ENCODE peak calls at places on chromosomes 7 and 10, in six cellular contexts. Q, R, H, O, S and C are unnamed samples.

GRCh38 chr7:5484921-5485320 is 61.3 kb upstream of the TNRC18 start:
- DNase-seq in Q (no peak), R (no peak), H (no peak), O (no peak), S (no peak), C (no peak)

GRCh38 chr10:31816318-31816717 is 112.3 kb downstream of the ARHGAP12 start:
- DNase-seq in Q (no peak), R (no peak), H (no peak), O (no peak), S (peak), C (peak)

GRCh38 chr7:36245900-36246299 is 92.8 kb downstream of the EEPD1 start:
- DNase-seq in Q (no peak), R (no peak), H (no peak), O (no peak), S (no peak), C (no peak)

GRCh38 chr10:99681553-99681952 is 22.2 kb downstream of the ENTPD7 start:
- DNase-seq in Q (no peak), R (no peak), H (no peak), O (no peak), S (peak), C (peak)

GRCh38 chr10:11145498-11145855 is 127.8 kb downstream of the CELF2 start:
- DNase-seq in Q (no peak), R (no peak), H (peak), O (no peak), S (no peak), C (peak)

GRCh38 chr10:113000876-113001598 is 51.0 kb downstream of the TCF7L2 start:
- DNase-seq in Q (no peak), R (no peak), H (peak), O (no peak), S (no peak), C (no peak)

GRCh38 chr10:130078120-130078519 is 32.5 kb downstream of the C10orf143 start:
- DNase-seq in Q (no peak), R (no peak), H (no peak), O (no peak), S (no peak), C (no peak)

GRCh38 chr7:17408245-17408903 is 109.9 kb downstream of the AHR start:
- DNase-seq in Q (no peak), R (no peak), H (peak), O (peak), S (peak), C (peak)

GRCh38 chr10:34655286-34656170 is 159.6 kb downstream of the PARD3 start:
- DNase-seq in Q (no peak), R (peak), H (peak), O (peak), S (peak), C (peak)

GRCh38 chr10:129642427-129642826 is 175.4 kb downstream of the MGMT start:
- DNase-seq in Q (no peak), R (no peak), H (no peak), O (peak), S (no peak), C (no peak)

DNA sequence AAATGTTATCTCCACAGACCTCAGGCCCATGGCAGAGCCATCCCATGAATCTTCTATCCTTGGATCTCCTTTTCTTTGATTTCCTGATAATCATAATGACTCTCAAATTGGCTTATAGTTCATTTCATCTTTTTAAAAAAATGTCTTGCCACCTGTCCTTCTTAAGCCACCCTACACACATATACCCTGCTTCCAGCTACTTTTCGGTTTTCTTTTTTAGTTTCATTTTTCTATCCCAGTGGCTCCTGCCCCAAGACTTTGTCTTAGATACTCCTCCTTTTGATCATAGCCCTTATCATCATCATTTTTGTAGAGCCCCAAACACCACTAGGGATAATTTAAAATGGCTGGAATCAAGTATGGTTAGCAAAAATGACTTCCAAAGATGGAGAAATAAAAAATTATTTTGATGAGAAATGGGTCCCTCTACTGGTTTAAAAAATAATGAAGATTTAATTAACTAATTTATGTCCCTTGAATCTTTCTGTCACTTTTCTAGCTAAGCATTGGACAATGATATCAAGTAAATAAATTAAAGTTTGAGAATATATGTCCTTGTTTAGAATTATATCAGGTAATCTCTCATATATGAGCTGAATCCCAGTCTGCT is 277.3 kb upstream of the SEMA3D start:
- DNase-seq in Q (no peak), R (no peak), H (no peak), O (no peak), S (no peak), C (peak)
- TF ChIP-seq CTCF in Q (no peak), R (peak), H (no peak), O (peak), S (no peak), C (peak)

GRCh38 chr7:103059471-103059870 is 15.1 kb downstream of the FBXL13 start:
- DNase-seq in Q (no peak), R (no peak), H (no peak), O (no peak), S (no peak), C (peak)

GRCh38 chr7:103068429-103069403 is 5.9 kb downstream of the FBXL13 start:
- DNase-seq in Q (no peak), R (no peak), H (no peak), O (no peak), S (no peak), C (peak)

GRCh38 chr7:103065666-103066065 is 8.9 kb downstream of the FBXL13 start:
- DNase-seq in Q (no peak), R (peak), H (peak), O (no peak), S (no peak), C (peak)

GRCh38 chr7:103063895-103064294 is 10.7 kb downstream of the FBXL13 start:
- DNase-seq in Q (no peak), R (no peak), H (no peak), O (no peak), S (no peak), C (no peak)
- TF ChIP-seq CTCF in Q (no peak), R (no peak), H (no peak), O (no peak), S (no peak), C (no peak)

GRCh38 chr7:123057926-123058325 is 62.4 kb upstream of the TAS2R16 start:
- DNase-seq in Q (no peak), R (no peak), H (no peak), O (no peak), S (no peak), C (no peak)

GRCh38 chr7:123060446-123060845 is 64.9 kb upstream of the TAS2R16 start:
- DNase-seq in Q (no peak), R (no peak), H (no peak), O (no peak), S (no peak), C (no peak)

GRCh38 chr7:123051916-123052315 is 56.4 kb upstream of the TAS2R16 start:
- DNase-seq in Q (no peak), R (no peak), H (no peak), O (no peak), S (peak), C (peak)

GRCh38 chr7:123054357-123055133 is 59.0 kb upstream of the TAS2R16 start:
- DNase-seq in Q (no peak), R (peak), H (no peak), O (no peak), S (no peak), C (no peak)
- TF ChIP-seq CTCF in Q (no peak), R (no peak), H (no peak), O (no peak), S (no peak), C (no peak)

DNA sequence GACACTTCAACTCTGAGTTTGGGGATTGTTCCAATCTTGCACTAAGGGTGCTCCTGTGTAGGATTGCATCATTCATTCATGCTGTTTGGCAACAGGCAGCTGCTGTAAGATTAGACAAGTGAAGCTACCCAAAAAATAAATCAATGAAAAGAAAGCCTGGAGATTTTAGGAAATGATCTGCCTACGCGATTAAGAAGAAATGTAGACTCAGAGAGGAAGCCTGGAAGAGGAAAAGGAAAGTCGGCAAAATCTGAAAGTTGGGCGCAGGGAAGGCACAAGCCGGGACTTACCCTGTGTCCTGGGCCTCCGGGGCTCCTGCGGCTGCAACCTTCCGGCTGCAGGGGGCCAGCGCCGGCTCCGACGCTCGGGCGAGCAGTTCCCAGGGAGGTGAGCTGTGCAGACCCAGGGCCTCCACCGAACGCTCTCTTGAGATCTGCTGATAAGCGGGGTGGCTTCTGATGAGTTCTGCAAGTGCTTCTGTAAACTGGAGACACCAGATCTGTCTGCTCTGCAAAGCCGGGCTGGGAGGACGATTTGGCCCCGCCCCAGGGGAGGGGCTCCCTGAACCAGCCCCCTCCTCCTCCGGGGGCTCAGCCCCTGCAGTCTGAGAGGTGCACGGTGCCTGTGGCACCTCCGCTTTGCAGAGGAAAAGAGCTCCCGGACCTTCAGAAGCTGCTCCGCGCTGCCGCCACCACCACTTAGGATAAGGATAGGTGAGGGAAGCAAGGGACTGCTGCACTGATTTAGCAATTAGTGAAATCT is 17.4 kb downstream of the PSPH start:
- DNase-seq in Q (no peak), R (peak), H (peak), O (no peak), S (peak), C (peak)
- TF ChIP-seq CTCF in Q (peak), R (no peak), H (no peak), O (peak), S (peak), C (peak)

GRCh38 chr7:100406767-100407166 is 21.7 kb downstream of the ZCWPW1 start:
- DNase-seq in Q (no peak), R (no peak), H (no peak), O (peak), S (peak), C (peak)
- TF ChIP-seq CTCF in Q (no peak), R (no peak), H (no peak), O (peak), S (no peak), C (peak)

GRCh38 chr7:157000047-157000726 is 10.3 kb downstream of the MNX1 start:
- DNase-seq in Q (no peak), R (no peak), H (peak), O (no peak), S (no peak), C (no peak)
- TF ChIP-seq CTCF in Q (no peak), R (no peak), H (no peak), O (no peak), S (no peak), C (no peak)

DNA sequence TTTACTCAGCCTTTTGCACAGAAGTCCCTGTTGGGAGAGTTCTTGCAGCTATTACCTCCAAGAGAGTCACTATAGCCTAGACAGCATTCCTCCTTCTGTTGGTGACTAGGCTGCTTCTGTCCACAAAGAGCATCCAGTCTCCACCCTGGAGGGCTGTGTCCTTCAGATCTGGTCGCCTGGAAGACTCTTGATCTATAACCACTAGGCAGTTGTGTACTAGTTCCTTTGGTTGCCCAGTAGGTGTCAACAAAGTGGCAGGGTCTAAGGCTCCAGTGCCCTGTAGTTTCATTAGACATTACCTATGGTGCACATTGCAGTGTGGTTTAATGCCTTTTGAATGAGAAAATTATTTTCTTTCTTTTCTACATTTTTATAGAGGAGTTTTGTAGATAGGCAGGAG is 11.3 kb upstream of the AKR1C2 start:
- DNase-seq in Q (no peak), R (no peak), H (no peak), O (no peak), S (no peak), C (no peak)
- TF ChIP-seq CTCF in Q (no peak), R (no peak), H (peak), O (peak), S (no peak), C (no peak)

DNA sequence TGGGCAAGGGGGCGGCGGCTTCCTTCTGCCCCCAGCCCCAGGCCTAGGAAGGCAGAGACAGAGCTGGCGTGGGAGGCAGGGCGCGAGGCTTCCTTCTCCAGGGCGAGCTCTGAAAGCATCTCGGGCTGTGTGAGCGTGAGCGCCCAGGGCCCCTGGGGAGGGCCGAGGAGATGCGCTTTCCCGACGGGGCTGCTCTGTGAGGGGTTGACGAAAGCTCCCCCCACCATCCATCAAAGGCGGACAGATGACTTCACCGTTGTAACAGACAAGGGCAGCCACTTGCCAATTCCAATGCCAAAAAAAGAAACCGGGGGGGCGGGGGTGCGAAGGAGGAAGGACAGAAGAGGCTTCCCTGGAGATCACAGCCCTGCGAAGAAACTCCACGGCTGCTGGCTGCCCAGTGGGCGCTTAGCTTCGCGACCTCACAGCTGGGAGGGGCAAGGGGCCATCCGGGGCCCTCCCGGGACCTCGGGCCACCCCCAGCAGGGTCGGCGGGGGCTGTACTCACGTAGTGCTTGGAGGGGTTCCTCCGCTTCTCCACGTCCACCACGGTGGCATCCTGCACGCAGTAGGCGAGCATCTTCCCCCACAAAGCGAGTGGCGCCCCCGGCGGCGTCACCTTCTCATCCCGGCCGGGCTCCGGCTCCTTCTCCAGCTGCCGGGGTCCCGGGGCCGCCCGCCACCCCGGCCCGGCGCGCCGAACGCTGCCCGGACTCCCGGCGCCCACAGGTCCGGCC is 521 bp downstream of the SH3PXD2A start:
- DNase-seq in Q (no peak), R (peak), H (peak), O (no peak), S (no peak), C (peak)
- TF ChIP-seq CTCF in Q (no peak), R (no peak), H (no peak), O (peak), S (no peak), C (peak)

DNA sequence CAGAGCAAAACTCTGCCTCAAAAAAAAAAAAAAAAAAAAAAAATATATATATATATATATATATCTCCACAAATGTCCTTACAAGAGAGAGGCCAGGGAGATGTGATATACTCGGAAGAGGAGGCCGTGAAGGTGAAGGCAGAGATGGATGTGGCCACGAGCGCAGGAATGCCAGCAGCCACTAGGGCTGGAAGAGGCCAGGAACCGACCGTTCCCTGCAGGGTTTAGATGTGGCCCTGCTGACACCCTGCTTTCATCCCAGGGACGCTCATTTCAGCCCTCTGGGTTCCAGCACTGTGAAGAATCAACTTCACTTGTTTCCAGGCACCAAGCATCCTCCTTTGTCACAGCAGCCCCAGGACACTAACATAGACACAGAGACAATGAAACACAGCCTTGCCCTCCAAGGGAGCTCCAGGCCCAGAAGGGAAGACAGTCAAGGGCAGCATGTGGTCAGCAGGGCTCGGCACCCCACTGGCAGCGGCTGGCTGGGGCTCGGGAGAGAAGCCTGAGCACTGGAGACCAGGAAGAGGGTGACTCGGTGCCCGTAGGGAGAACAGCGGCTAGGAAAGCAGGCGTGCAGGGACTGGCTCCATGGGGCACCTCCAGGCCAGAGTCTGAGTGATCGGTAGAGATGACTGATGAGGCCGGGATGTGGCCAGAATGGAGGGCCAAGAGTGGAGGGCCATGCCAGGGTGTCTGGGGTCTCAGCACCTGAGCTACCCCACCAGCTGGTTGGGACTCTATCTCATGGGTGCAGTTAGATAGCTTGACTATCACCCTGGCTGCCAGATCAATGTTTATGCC is 7.6 kb downstream of the WDR86 start:
- DNase-seq in Q (no peak), R (no peak), H (no peak), O (no peak), S (no peak), C (no peak)
- TF ChIP-seq CTCF in Q (no peak), R (no peak), H (no peak), O (no peak), S (no peak), C (no peak)

GRCh38 chr7:31664890-31665289 is 22.1 kb upstream of the PPP1R17 start:
- DNase-seq in Q (no peak), R (no peak), H (no peak), O (no peak), S (no peak), C (no peak)

GRCh38 chr7:31663072-31663471 is 23.9 kb upstream of the PPP1R17 start:
- DNase-seq in Q (no peak), R (peak), H (no peak), O (no peak), S (no peak), C (no peak)
- TF ChIP-seq CTCF in Q (no peak), R (no peak), H (no peak), O (no peak), S (no peak), C (no peak)